ENCODE peak calls at places on chromosomes 3 and 15, in nine cellular contexts. One of them, this sample, is unnamed.
A peak's percentile ranks its signal among the peaks of the same experiment; 100 is the strongest.

GRCh38 chr15:93121089-93121488 is 32.1 kb upstream of the RGMA start:
- DNase-seq in GM23338: no peak
- DNase-seq in psoas muscle: no peak
- DNase-seq in upper lobe of right lung: no peak
- DNase-seq in heart left ventricle: no peak
- DNase-seq in heart right ventricle: no peak
- DNase-seq in GM06990: no peak
- DNase-seq in AG04450: no peak
- DNase-seq in tibial nerve: no peak
- DNase-seq in this sample: no peak

GRCh38 chr3:122415104-122415744 is 638 bp downstream of the WDR5B start:
- DNase-seq in GM23338: peak; percentile 80
- DNase-seq in psoas muscle: peak; percentile 62
- DNase-seq in upper lobe of right lung: no peak
- DNase-seq in heart left ventricle: no peak
- DNase-seq in heart right ventricle: peak; percentile 11
- DNase-seq in GM06990: no peak
- DNase-seq in AG04450: no peak
- DNase-seq in tibial nerve: no peak
- DNase-seq in this sample: peak; percentile 86

GRCh38 chr3:143157957-143158548 is 38.5 kb downstream of the CHST2 start:
- DNase-seq in GM23338: no peak
- DNase-seq in psoas muscle: no peak
- DNase-seq in upper lobe of right lung: no peak
- DNase-seq in heart left ventricle: no peak
- DNase-seq in heart right ventricle: no peak
- DNase-seq in GM06990: peak; percentile 62
- DNase-seq in AG04450: no peak
- DNase-seq in tibial nerve: no peak
- DNase-seq in this sample: peak; percentile 69

GRCh38 chr15:98983333-98983732 is 24.3 kb downstream of the PGPEP1L start:
- DNase-seq in GM23338: no peak
- DNase-seq in psoas muscle: no peak
- DNase-seq in upper lobe of right lung: no peak
- DNase-seq in heart left ventricle: peak; percentile 43
- DNase-seq in heart right ventricle: peak; percentile 63
- DNase-seq in GM06990: no peak
- DNase-seq in AG04450: peak; percentile 34
- DNase-seq in tibial nerve: peak; percentile 32
- DNase-seq in this sample: peak; percentile 64

GRCh38 chr15:61084944-61085367 is 144.1 kb downstream of the RORA start:
- DNase-seq in GM23338: peak; percentile 70
- DNase-seq in psoas muscle: no peak
- DNase-seq in upper lobe of right lung: no peak
- DNase-seq in heart left ventricle: peak; percentile 40
- DNase-seq in heart right ventricle: peak; percentile 42
- DNase-seq in GM06990: peak; percentile 12
- DNase-seq in AG04450: no peak
- DNase-seq in tibial nerve: no peak
- DNase-seq in this sample: peak; percentile 28

GRCh38 chr3:14536837-14537589 is 3.1 kb downstream of the GRIP2 start:
- DNase-seq in GM23338: no peak
- DNase-seq in psoas muscle: peak; percentile 37
- DNase-seq in upper lobe of right lung: no peak
- DNase-seq in heart left ventricle: peak; percentile 16
- DNase-seq in heart right ventricle: no peak
- DNase-seq in GM06990: no peak
- DNase-seq in AG04450: no peak
- DNase-seq in tibial nerve: no peak
- DNase-seq in this sample: no peak

GRCh38 chr3:150913174-150913922 is 8.1 kb upstream of the MINDY4B start:
- DNase-seq in GM23338: no peak
- DNase-seq in psoas muscle: no peak
- DNase-seq in upper lobe of right lung: no peak
- DNase-seq in heart left ventricle: no peak
- DNase-seq in heart right ventricle: no peak
- DNase-seq in GM06990: no peak
- DNase-seq in AG04450: no peak
- DNase-seq in tibial nerve: no peak
- DNase-seq in this sample: no peak

GRCh38 chr15:71334874-71335273 is 219.6 kb downstream of the THSD4 start:
- DNase-seq in GM23338: no peak
- DNase-seq in psoas muscle: no peak
- DNase-seq in upper lobe of right lung: no peak
- DNase-seq in heart left ventricle: no peak
- DNase-seq in heart right ventricle: no peak
- DNase-seq in GM06990: no peak
- DNase-seq in AG04450: no peak
- DNase-seq in tibial nerve: no peak
- DNase-seq in this sample: peak; percentile 3

GRCh38 chr15:85036716-85037115 is 55.1 kb downstream of the PDE8A start:
- DNase-seq in GM23338: peak; percentile 6
- DNase-seq in psoas muscle: no peak
- DNase-seq in upper lobe of right lung: no peak
- DNase-seq in heart left ventricle: no peak
- DNase-seq in heart right ventricle: no peak
- DNase-seq in GM06990: no peak
- DNase-seq in AG04450: no peak
- DNase-seq in tibial nerve: no peak
- DNase-seq in this sample: no peak

GRCh38 chr15:100021653-100022052 is 288.4 kb upstream of the LYSMD4 start:
- DNase-seq in GM23338: no peak
- DNase-seq in psoas muscle: peak; percentile 73
- DNase-seq in upper lobe of right lung: no peak
- DNase-seq in heart left ventricle: no peak
- DNase-seq in heart right ventricle: no peak
- DNase-seq in GM06990: no peak
- DNase-seq in AG04450: no peak
- DNase-seq in tibial nerve: no peak
- DNase-seq in this sample: no peak
- TF ChIP-seq CTCF in GM23338: no peak
- TF ChIP-seq CTCF in psoas muscle: no peak
- TF ChIP-seq CTCF in upper lobe of right lung: no peak
- TF ChIP-seq CTCF in heart left ventricle: no peak
- TF ChIP-seq CTCF in heart right ventricle: no peak
- TF ChIP-seq CTCF in GM06990: no peak
- TF ChIP-seq CTCF in AG04450: no peak
- TF ChIP-seq CTCF in tibial nerve: no peak
- TF ChIP-seq CTCF in this sample: no peak

DNA sequence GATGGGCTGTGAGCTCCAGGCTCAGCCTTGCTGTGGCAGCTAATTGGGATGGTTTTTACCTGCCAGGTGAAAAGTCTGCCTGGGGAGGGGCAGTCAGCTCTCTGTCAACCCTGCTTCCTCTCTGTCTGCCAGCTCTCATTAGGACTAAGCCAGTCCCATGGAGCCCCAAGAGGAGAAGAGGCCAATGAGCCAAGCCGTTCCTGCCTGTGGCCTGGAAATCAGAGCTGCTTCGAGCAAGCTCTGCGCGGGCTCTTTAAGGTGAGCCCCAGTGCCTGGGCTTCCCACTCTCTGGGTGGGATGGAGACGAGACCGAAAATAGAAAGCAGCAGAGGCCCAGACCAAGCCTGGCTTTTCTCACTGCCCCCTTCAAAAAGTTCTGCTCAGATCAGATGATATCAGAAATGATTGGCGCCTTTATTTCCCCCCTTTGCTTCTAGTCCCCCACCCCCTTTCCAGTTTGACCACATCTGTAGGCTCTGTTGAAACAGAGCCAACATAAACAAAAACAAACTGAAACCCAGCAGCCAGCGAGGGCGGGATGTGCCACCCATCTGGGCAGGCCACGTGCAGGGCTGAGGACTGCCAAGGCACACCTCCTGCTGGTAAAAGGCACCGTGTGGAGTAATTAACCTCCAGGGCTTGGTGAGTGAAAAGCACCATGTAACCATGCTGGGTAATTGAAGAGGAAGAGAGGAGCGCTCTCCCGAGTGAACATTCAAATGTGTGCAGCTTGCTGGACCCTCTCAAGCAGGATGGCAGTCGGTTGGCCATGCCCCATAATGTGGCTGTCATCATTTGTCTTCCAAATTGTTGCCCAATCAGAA is 471.0 kb upstream of the PROK2 start:
- DNase-seq in GM23338: peak; percentile 9
- DNase-seq in psoas muscle: no peak
- DNase-seq in upper lobe of right lung: peak; percentile 77
- DNase-seq in heart left ventricle: peak; percentile 75
- DNase-seq in heart right ventricle: peak; percentile 26
- DNase-seq in GM06990: no peak
- DNase-seq in AG04450: no peak
- DNase-seq in tibial nerve: no peak
- DNase-seq in this sample: peak; percentile 57
- H3K4me3 ChIP-seq in GM23338: no peak overlapping the region
- H3K4me3 ChIP-seq in psoas muscle: no peak overlapping the region
- H3K4me3 ChIP-seq in upper lobe of right lung: no peak overlapping the region
- H3K4me3 ChIP-seq in heart left ventricle: no peak overlapping the region
- H3K4me3 ChIP-seq in heart right ventricle: no peak overlapping the region
- H3K4me3 ChIP-seq in GM06990: no peak overlapping the region
- H3K4me3 ChIP-seq in AG04450: no peak overlapping the region
- H3K4me3 ChIP-seq in tibial nerve: no peak overlapping the region
- H3K4me3 ChIP-seq in this sample: no peak overlapping the region

GRCh38 chr3:94303897-94304296 is 241.0 kb downstream of the NSUN3 start:
- DNase-seq in GM23338: peak; percentile 32
- DNase-seq in psoas muscle: no peak
- DNase-seq in upper lobe of right lung: no peak
- DNase-seq in heart left ventricle: peak; percentile 35
- DNase-seq in heart right ventricle: no peak
- DNase-seq in GM06990: no peak
- DNase-seq in AG04450: no peak
- DNase-seq in tibial nerve: no peak
- DNase-seq in this sample: no peak
- TF ChIP-seq CTCF in GM23338: peak; percentile 27
- TF ChIP-seq CTCF in psoas muscle: no peak
- TF ChIP-seq CTCF in upper lobe of right lung: no peak
- TF ChIP-seq CTCF in heart left ventricle: no peak
- TF ChIP-seq CTCF in heart right ventricle: peak; percentile 7
- TF ChIP-seq CTCF in GM06990: no peak
- TF ChIP-seq CTCF in AG04450: no peak
- TF ChIP-seq CTCF in tibial nerve: no peak
- TF ChIP-seq CTCF in this sample: no peak

GRCh38 chr15:80402339-80402738 is 1.8 kb upstream of the ARNT2 start:
- DNase-seq in GM23338: no peak
- DNase-seq in psoas muscle: no peak
- DNase-seq in upper lobe of right lung: no peak
- DNase-seq in heart left ventricle: no peak
- DNase-seq in heart right ventricle: no peak
- DNase-seq in GM06990: no peak
- DNase-seq in AG04450: no peak
- DNase-seq in tibial nerve: no peak
- DNase-seq in this sample: no peak

GRCh38 chr15:80404057-80404718 is at the start of gene ARNT2:
- DNase-seq in GM23338: peak; percentile 74
- DNase-seq in psoas muscle: peak; percentile 61
- DNase-seq in upper lobe of right lung: peak; percentile 69
- DNase-seq in heart left ventricle: peak; percentile 41
- DNase-seq in heart right ventricle: peak; percentile 16
- DNase-seq in GM06990: no peak
- DNase-seq in AG04450: no peak
- DNase-seq in tibial nerve: no peak
- DNase-seq in this sample: no peak

GRCh38 chr15:80404719-80405553 is 754 bp downstream of the ARNT2 start:
- DNase-seq in GM23338: peak; percentile 67
- DNase-seq in psoas muscle: peak; percentile 59
- DNase-seq in upper lobe of right lung: peak; percentile 68
- DNase-seq in heart left ventricle: peak; percentile 36
- DNase-seq in heart right ventricle: peak; percentile 11
- DNase-seq in GM06990: no peak
- DNase-seq in AG04450: no peak
- DNase-seq in tibial nerve: no peak
- DNase-seq in this sample: no peak

GRCh38 chr15:80405554-80405850 is 1.3 kb downstream of the ARNT2 start:
- DNase-seq in GM23338: no peak
- DNase-seq in psoas muscle: no peak
- DNase-seq in upper lobe of right lung: no peak
- DNase-seq in heart left ventricle: no peak
- DNase-seq in heart right ventricle: no peak
- DNase-seq in GM06990: no peak
- DNase-seq in AG04450: no peak
- DNase-seq in tibial nerve: no peak
- DNase-seq in this sample: no peak

DNA sequence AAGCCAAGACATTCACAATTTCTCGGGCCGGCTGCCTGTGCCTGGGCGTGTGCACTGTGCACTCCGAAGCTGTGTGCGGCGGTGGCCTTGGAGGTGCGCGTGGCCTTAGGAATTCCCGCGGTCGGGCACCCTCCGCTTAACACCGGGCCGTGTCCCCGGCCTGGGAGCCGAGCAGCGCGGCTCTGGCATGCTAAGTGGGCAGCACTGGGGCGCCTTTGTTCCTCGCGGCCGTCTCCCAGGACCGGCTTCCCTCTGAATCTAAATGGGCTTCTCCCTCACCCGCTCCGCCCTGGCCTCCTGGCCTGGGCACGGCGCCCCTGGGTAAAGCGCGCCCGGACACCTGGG is 498 bp upstream of the ARNT2 start:
- DNase-seq in GM23338: peak; percentile 66
- DNase-seq in psoas muscle: peak; percentile 65
- DNase-seq in upper lobe of right lung: peak; percentile 71
- DNase-seq in heart left ventricle: peak; percentile 27
- DNase-seq in heart right ventricle: no peak
- DNase-seq in GM06990: no peak
- DNase-seq in AG04450: no peak
- DNase-seq in tibial nerve: no peak
- DNase-seq in this sample: no peak
- H3K4me3 ChIP-seq in GM23338: peak overlapping the region; percentile 72
- H3K4me3 ChIP-seq in psoas muscle: peak overlapping the region; percentile 69
- H3K4me3 ChIP-seq in upper lobe of right lung: peak overlapping the region; percentile 50
- H3K4me3 ChIP-seq in heart left ventricle: peak overlapping the region; percentile 52
- H3K4me3 ChIP-seq in heart right ventricle: no peak overlapping the region
- H3K4me3 ChIP-seq in GM06990: no peak overlapping the region
- H3K4me3 ChIP-seq in AG04450: peak overlapping the region; percentile 69
- H3K4me3 ChIP-seq in tibial nerve: peak overlapping the region; percentile 22
- H3K4me3 ChIP-seq in this sample: no peak overlapping the region

GRCh38 chr3:168094877-168095610 is 680 bp downstream of the GOLIM4 start:
- DNase-seq in GM23338: peak; percentile 81
- DNase-seq in psoas muscle: peak; percentile 72
- DNase-seq in upper lobe of right lung: peak; percentile 86
- DNase-seq in heart left ventricle: peak; percentile 82
- DNase-seq in heart right ventricle: peak; percentile 63
- DNase-seq in GM06990: peak; percentile 87
- DNase-seq in AG04450: no peak
- DNase-seq in tibial nerve: peak; percentile 26
- DNase-seq in this sample: peak; percentile 86
- TF ChIP-seq CTCF in GM23338: no peak
- TF ChIP-seq CTCF in psoas muscle: peak; percentile 41
- TF ChIP-seq CTCF in upper lobe of right lung: peak; percentile 23
- TF ChIP-seq CTCF in heart left ventricle: no peak
- TF ChIP-seq CTCF in heart right ventricle: peak; percentile 22
- TF ChIP-seq CTCF in GM06990: no peak
- TF ChIP-seq CTCF in AG04450: peak; percentile 37
- TF ChIP-seq CTCF in tibial nerve: no peak
- TF ChIP-seq CTCF in this sample: peak; percentile 25